ENCODE peak calls at places on chromosome 6, in seven cellular contexts. One of them, this sample, is unnamed.

GRCh38 chr6:143107440-143107839 is 46.8 kb downstream of the AIG1 start:
- DNase-seq in T follicular helper cell: no peak
- DNase-seq in choroid plexus epithelial cell: no peak
- DNase-seq in lower lobe of right lung: no peak
- DNase-seq in stimulated activated CD8-positive, alpha-beta memory T cell treated with anti-CD3 and anti-CD28 coated beads, Interleukin-7, amount 100 ng/mL, for 1 hour: no peak
- DNase-seq in GM03348: no peak
- DNase-seq in GM13977: no peak
- DNase-seq in this sample: no peak

GRCh38 chr6:114167583-114168576 is 174.9 kb downstream of the HS3ST5 start:
- DNase-seq in choroid plexus epithelial cell: no peak
- DNase-seq in stimulated activated CD8-positive, alpha-beta memory T cell treated with anti-CD3 and anti-CD28 coated beads, Interleukin-7, amount 100 ng/mL, for 1 hour: no peak
- DNase-seq in lower lobe of right lung: no peak
- DNase-seq in GM03348: no peak
- DNase-seq in GM13977: no peak
- DNase-seq in T follicular helper cell: no peak
- DNase-seq in this sample: no peak

GRCh38 chr6:153083869-153084268 is 47.2 kb downstream of the RGS17 start:
- DNase-seq in GM03348: no peak
- DNase-seq in lower lobe of right lung: no peak
- DNase-seq in GM13977: no peak
- DNase-seq in stimulated activated CD8-positive, alpha-beta memory T cell treated with anti-CD3 and anti-CD28 coated beads, Interleukin-7, amount 100 ng/mL, for 1 hour: no peak
- DNase-seq in choroid plexus epithelial cell: no peak
- DNase-seq in T follicular helper cell: no peak
- DNase-seq in this sample: no peak

GRCh38 chr6:166745801-166746668 is 119.0 kb upstream of the RPS6KA2 start:
- DNase-seq in T follicular helper cell: no peak
- DNase-seq in GM13977: no peak
- DNase-seq in choroid plexus epithelial cell: no peak
- DNase-seq in stimulated activated CD8-positive, alpha-beta memory T cell treated with anti-CD3 and anti-CD28 coated beads, Interleukin-7, amount 100 ng/mL, for 1 hour: no peak
- DNase-seq in GM03348: no peak
- DNase-seq in lower lobe of right lung: no peak
- DNase-seq in this sample: no peak

GRCh38 chr6:75531174-75531573 is 37.6 kb upstream of the FILIP1 start:
- DNase-seq in T follicular helper cell: no peak
- DNase-seq in choroid plexus epithelial cell: no peak
- DNase-seq in stimulated activated CD8-positive, alpha-beta memory T cell treated with anti-CD3 and anti-CD28 coated beads, Interleukin-7, amount 100 ng/mL, for 1 hour: no peak
- DNase-seq in GM03348: no peak
- DNase-seq in lower lobe of right lung: no peak
- DNase-seq in GM13977: no peak
- DNase-seq in this sample: no peak

GRCh38 chr6:153947817-153948447 is 91.1 kb upstream of the OPRM1 start:
- DNase-seq in GM13977: peak
- DNase-seq in GM03348: no peak
- DNase-seq in stimulated activated CD8-positive, alpha-beta memory T cell treated with anti-CD3 and anti-CD28 coated beads, Interleukin-7, amount 100 ng/mL, for 1 hour: no peak
- DNase-seq in choroid plexus epithelial cell: peak
- DNase-seq in T follicular helper cell: no peak
- DNase-seq in lower lobe of right lung: no peak
- DNase-seq in this sample: peak

GRCh38 chr6:138577151-138577915 is 78.0 kb upstream of the NHSL1 start:
- DNase-seq in lower lobe of right lung: no peak
- DNase-seq in T follicular helper cell: no peak
- DNase-seq in GM03348: no peak
- DNase-seq in choroid plexus epithelial cell: no peak
- DNase-seq in stimulated activated CD8-positive, alpha-beta memory T cell treated with anti-CD3 and anti-CD28 coated beads, Interleukin-7, amount 100 ng/mL, for 1 hour: no peak
- DNase-seq in GM13977: peak
- DNase-seq in this sample: no peak

GRCh38 chr6:6699741-6700367 is 111.3 kb downstream of the LY86 start:
- DNase-seq in GM13977: no peak
- DNase-seq in GM03348: peak
- DNase-seq in stimulated activated CD8-positive, alpha-beta memory T cell treated with anti-CD3 and anti-CD28 coated beads, Interleukin-7, amount 100 ng/mL, for 1 hour: no peak
- DNase-seq in choroid plexus epithelial cell: peak
- DNase-seq in lower lobe of right lung: peak
- DNase-seq in T follicular helper cell: no peak
- DNase-seq in this sample: peak

GRCh38 chr6:9484091-9484490 is 930.8 kb downstream of the TFAP2A start:
- DNase-seq in T follicular helper cell: no peak
- DNase-seq in choroid plexus epithelial cell: no peak
- DNase-seq in lower lobe of right lung: no peak
- DNase-seq in GM03348: peak
- DNase-seq in stimulated activated CD8-positive, alpha-beta memory T cell treated with anti-CD3 and anti-CD28 coated beads, Interleukin-7, amount 100 ng/mL, for 1 hour: no peak
- DNase-seq in GM13977: no peak
- DNase-seq in this sample: no peak

GRCh38 chr6:110233769-110234374 is 53.6 kb downstream of the CDC40 start:
- DNase-seq in stimulated activated CD8-positive, alpha-beta memory T cell treated with anti-CD3 and anti-CD28 coated beads, Interleukin-7, amount 100 ng/mL, for 1 hour: no peak
- DNase-seq in lower lobe of right lung: no peak
- DNase-seq in choroid plexus epithelial cell: peak
- DNase-seq in T follicular helper cell: no peak
- DNase-seq in GM03348: peak
- DNase-seq in GM13977: peak
- DNase-seq in this sample: no peak

GRCh38 chr6:15914553-15914952 is 214.3 kb upstream of the MYLIP start:
- DNase-seq in GM13977: no peak
- DNase-seq in lower lobe of right lung: no peak
- DNase-seq in T follicular helper cell: no peak
- DNase-seq in stimulated activated CD8-positive, alpha-beta memory T cell treated with anti-CD3 and anti-CD28 coated beads, Interleukin-7, amount 100 ng/mL, for 1 hour: no peak
- DNase-seq in GM03348: no peak
- DNase-seq in choroid plexus epithelial cell: no peak
- DNase-seq in this sample: no peak

GRCh38 chr6:127385668-127386385 is 42.4 kb upstream of the ECHDC1 start:
- DNase-seq in GM13977: no peak
- DNase-seq in T follicular helper cell: no peak
- DNase-seq in choroid plexus epithelial cell: peak
- DNase-seq in GM03348: no peak
- DNase-seq in lower lobe of right lung: no peak
- DNase-seq in stimulated activated CD8-positive, alpha-beta memory T cell treated with anti-CD3 and anti-CD28 coated beads, Interleukin-7, amount 100 ng/mL, for 1 hour: no peak
- DNase-seq in this sample: no peak

GRCh38 chr6:52286798-52287432 is 2.4 kb upstream of the MCM3 start:
- DNase-seq in T follicular helper cell: peak
- DNase-seq in GM03348: peak
- DNase-seq in choroid plexus epithelial cell: peak
- DNase-seq in stimulated activated CD8-positive, alpha-beta memory T cell treated with anti-CD3 and anti-CD28 coated beads, Interleukin-7, amount 100 ng/mL, for 1 hour: no peak
- DNase-seq in lower lobe of right lung: peak
- DNase-seq in GM13977: peak
- DNase-seq in this sample: peak

GRCh38 chr6:78917788-78918187 is 50.4 kb downstream of the IRAK1BP1 start:
- DNase-seq in lower lobe of right lung: no peak
- DNase-seq in GM03348: no peak
- DNase-seq in T follicular helper cell: no peak
- DNase-seq in choroid plexus epithelial cell: no peak
- DNase-seq in stimulated activated CD8-positive, alpha-beta memory T cell treated with anti-CD3 and anti-CD28 coated beads, Interleukin-7, amount 100 ng/mL, for 1 hour: no peak
- DNase-seq in GM13977: no peak
- DNase-seq in this sample: no peak

GRCh38 chr6:144415014-144415413 is 129.9 kb downstream of the UTRN start:
- DNase-seq in GM13977: no peak
- DNase-seq in T follicular helper cell: no peak
- DNase-seq in choroid plexus epithelial cell: peak
- DNase-seq in lower lobe of right lung: no peak
- DNase-seq in GM03348: peak
- DNase-seq in stimulated activated CD8-positive, alpha-beta memory T cell treated with anti-CD3 and anti-CD28 coated beads, Interleukin-7, amount 100 ng/mL, for 1 hour: no peak
- DNase-seq in this sample: no peak

GRCh38 chr6:30152019-30152673 is 8.9 kb downstream of the TRIM10 start:
- DNase-seq in choroid plexus epithelial cell: no peak
- DNase-seq in GM13977: no peak
- DNase-seq in stimulated activated CD8-positive, alpha-beta memory T cell treated with anti-CD3 and anti-CD28 coated beads, Interleukin-7, amount 100 ng/mL, for 1 hour: no peak
- DNase-seq in GM03348: no peak
- DNase-seq in T follicular helper cell: no peak
- DNase-seq in lower lobe of right lung: no peak
- DNase-seq in this sample: no peak

GRCh38 chr6:166903027-166903426 is 53.3 kb downstream of the RNASET2 start:
- DNase-seq in GM13977: no peak
- DNase-seq in T follicular helper cell: no peak
- DNase-seq in lower lobe of right lung: no peak
- DNase-seq in GM03348: no peak
- DNase-seq in choroid plexus epithelial cell: peak
- DNase-seq in stimulated activated CD8-positive, alpha-beta memory T cell treated with anti-CD3 and anti-CD28 coated beads, Interleukin-7, amount 100 ng/mL, for 1 hour: no peak
- DNase-seq in this sample: no peak

GRCh38 chr6:143260857-143261256 is 189.6 kb downstream of the ADAT2 start:
- DNase-seq in stimulated activated CD8-positive, alpha-beta memory T cell treated with anti-CD3 and anti-CD28 coated beads, Interleukin-7, amount 100 ng/mL, for 1 hour: no peak
- DNase-seq in T follicular helper cell: no peak
- DNase-seq in lower lobe of right lung: no peak
- DNase-seq in GM13977: no peak
- DNase-seq in choroid plexus epithelial cell: peak
- DNase-seq in GM03348: peak
- DNase-seq in this sample: no peak

GRCh38 chr6:118168421-118168820 is 261.4 kb downstream of the SLC35F1 start:
- DNase-seq in stimulated activated CD8-positive, alpha-beta memory T cell treated with anti-CD3 and anti-CD28 coated beads, Interleukin-7, amount 100 ng/mL, for 1 hour: no peak
- DNase-seq in T follicular helper cell: no peak
- DNase-seq in lower lobe of right lung: no peak
- DNase-seq in choroid plexus epithelial cell: no peak
- DNase-seq in GM03348: no peak
- DNase-seq in GM13977: no peak
- DNase-seq in this sample: no peak

GRCh38 chr6:21409231-21409630 is 184.3 kb upstream of the SOX4 start:
- DNase-seq in GM13977: no peak
- DNase-seq in lower lobe of right lung: no peak
- DNase-seq in T follicular helper cell: no peak
- DNase-seq in stimulated activated CD8-positive, alpha-beta memory T cell treated with anti-CD3 and anti-CD28 coated beads, Interleukin-7, amount 100 ng/mL, for 1 hour: no peak
- DNase-seq in GM03348: no peak
- DNase-seq in choroid plexus epithelial cell: no peak
- DNase-seq in this sample: no peak

GRCh38 chr6:291148-291696 is 1.1 kb upstream of the DUSP22 start:
- DNase-seq in choroid plexus epithelial cell: peak
- DNase-seq in GM13977: peak
- DNase-seq in lower lobe of right lung: no peak
- DNase-seq in T follicular helper cell: no peak
- DNase-seq in GM03348: peak
- DNase-seq in stimulated activated CD8-positive, alpha-beta memory T cell treated with anti-CD3 and anti-CD28 coated beads, Interleukin-7, amount 100 ng/mL, for 1 hour: no peak
- DNase-seq in this sample: no peak

GRCh38 chr6:43949451-43950110 is 177.7 kb downstream of the MRPL14 start:
- DNase-seq in choroid plexus epithelial cell: no peak
- DNase-seq in stimulated activated CD8-positive, alpha-beta memory T cell treated with anti-CD3 and anti-CD28 coated beads, Interleukin-7, amount 100 ng/mL, for 1 hour: no peak
- DNase-seq in GM13977: no peak
- DNase-seq in lower lobe of right lung: no peak
- DNase-seq in GM03348: peak
- DNase-seq in T follicular helper cell: no peak
- DNase-seq in this sample: no peak

GRCh38 chr6:110537208-110538123 is 61.1 kb upstream of the SLC22A16 start:
- DNase-seq in choroid plexus epithelial cell: peak
- DNase-seq in T follicular helper cell: no peak
- DNase-seq in GM03348: peak
- DNase-seq in lower lobe of right lung: no peak
- DNase-seq in GM13977: peak
- DNase-seq in stimulated activated CD8-positive, alpha-beta memory T cell treated with anti-CD3 and anti-CD28 coated beads, Interleukin-7, amount 100 ng/mL, for 1 hour: no peak
- DNase-seq in this sample: peak

GRCh38 chr6:105900120-105900937 is 185.8 kb upstream of the PRDM1 start:
- DNase-seq in GM03348: peak
- DNase-seq in choroid plexus epithelial cell: peak
- DNase-seq in stimulated activated CD8-positive, alpha-beta memory T cell treated with anti-CD3 and anti-CD28 coated beads, Interleukin-7, amount 100 ng/mL, for 1 hour: no peak
- DNase-seq in GM13977: no peak
- DNase-seq in lower lobe of right lung: no peak
- DNase-seq in T follicular helper cell: no peak
- DNase-seq in this sample: no peak

GRCh38 chr6:70651326-70651905 is 16.3 kb upstream of the SMAP1 start:
- DNase-seq in lower lobe of right lung: no peak
- DNase-seq in GM03348: no peak
- DNase-seq in stimulated activated CD8-positive, alpha-beta memory T cell treated with anti-CD3 and anti-CD28 coated beads, Interleukin-7, amount 100 ng/mL, for 1 hour: no peak
- DNase-seq in T follicular helper cell: peak
- DNase-seq in choroid plexus epithelial cell: no peak
- DNase-seq in GM13977: no peak
- DNase-seq in this sample: no peak

GRCh38 chr6:169161572-169162167 is 92.0 kb downstream of the THBS2 start:
- DNase-seq in GM03348: no peak
- DNase-seq in T follicular helper cell: no peak
- DNase-seq in GM13977: peak
- DNase-seq in lower lobe of right lung: no peak
- DNase-seq in choroid plexus epithelial cell: no peak
- DNase-seq in stimulated activated CD8-positive, alpha-beta memory T cell treated with anti-CD3 and anti-CD28 coated beads, Interleukin-7, amount 100 ng/mL, for 1 hour: no peak
- DNase-seq in this sample: no peak

GRCh38 chr6:132289761-132290160 is 111.5 kb downstream of the MOXD1 start:
- DNase-seq in T follicular helper cell: no peak
- DNase-seq in GM03348: no peak
- DNase-seq in choroid plexus epithelial cell: no peak
- DNase-seq in GM13977: no peak
- DNase-seq in stimulated activated CD8-positive, alpha-beta memory T cell treated with anti-CD3 and anti-CD28 coated beads, Interleukin-7, amount 100 ng/mL, for 1 hour: no peak
- DNase-seq in lower lobe of right lung: no peak
- DNase-seq in this sample: no peak

GRCh38 chr6:158002951-158003853 is 21.5 kb downstream of the SYNJ2 start:
- DNase-seq in stimulated activated CD8-positive, alpha-beta memory T cell treated with anti-CD3 and anti-CD28 coated beads, Interleukin-7, amount 100 ng/mL, for 1 hour: no peak
- DNase-seq in GM03348: peak
- DNase-seq in choroid plexus epithelial cell: peak
- DNase-seq in GM13977: no peak
- DNase-seq in lower lobe of right lung: peak
- DNase-seq in T follicular helper cell: no peak
- DNase-seq in this sample: peak

GRCh38 chr6:157755032-157755751 is 67.9 kb upstream of the SNX9 start:
- DNase-seq in GM03348: no peak
- DNase-seq in choroid plexus epithelial cell: peak
- DNase-seq in T follicular helper cell: no peak
- DNase-seq in lower lobe of right lung: no peak
- DNase-seq in stimulated activated CD8-positive, alpha-beta memory T cell treated with anti-CD3 and anti-CD28 coated beads, Interleukin-7, amount 100 ng/mL, for 1 hour: no peak
- DNase-seq in GM13977: no peak
- DNase-seq in this sample: no peak

GRCh38 chr6:143657809-143658208 is 20.0 kb upstream of the PHACTR2 start:
- DNase-seq in T follicular helper cell: no peak
- DNase-seq in lower lobe of right lung: no peak
- DNase-seq in stimulated activated CD8-positive, alpha-beta memory T cell treated with anti-CD3 and anti-CD28 coated beads, Interleukin-7, amount 100 ng/mL, for 1 hour: no peak
- DNase-seq in GM13977: no peak
- DNase-seq in GM03348: no peak
- DNase-seq in choroid plexus epithelial cell: no peak
- DNase-seq in this sample: no peak

GRCh38 chr6:168892031-168892430 is 361.6 kb downstream of the THBS2 start:
- DNase-seq in lower lobe of right lung: no peak
- DNase-seq in choroid plexus epithelial cell: no peak
- DNase-seq in stimulated activated CD8-positive, alpha-beta memory T cell treated with anti-CD3 and anti-CD28 coated beads, Interleukin-7, amount 100 ng/mL, for 1 hour: no peak
- DNase-seq in T follicular helper cell: no peak
- DNase-seq in GM03348: no peak
- DNase-seq in GM13977: no peak
- DNase-seq in this sample: no peak

GRCh38 chr6:163459536-163459935 is 45.0 kb downstream of the QKI start:
- DNase-seq in choroid plexus epithelial cell: peak
- DNase-seq in stimulated activated CD8-positive, alpha-beta memory T cell treated with anti-CD3 and anti-CD28 coated beads, Interleukin-7, amount 100 ng/mL, for 1 hour: no peak
- DNase-seq in T follicular helper cell: no peak
- DNase-seq in lower lobe of right lung: no peak
- DNase-seq in GM13977: no peak
- DNase-seq in GM03348: no peak
- DNase-seq in this sample: no peak

GRCh38 chr6:92623441-92623840 is 795.9 kb downstream of the EPHA7 start:
- DNase-seq in GM03348: no peak
- DNase-seq in choroid plexus epithelial cell: no peak
- DNase-seq in GM13977: no peak
- DNase-seq in T follicular helper cell: no peak
- DNase-seq in stimulated activated CD8-positive, alpha-beta memory T cell treated with anti-CD3 and anti-CD28 coated beads, Interleukin-7, amount 100 ng/mL, for 1 hour: no peak
- DNase-seq in lower lobe of right lung: no peak
- DNase-seq in this sample: no peak

GRCh38 chr6:164039954-164040375 is 625.4 kb downstream of the QKI start:
- DNase-seq in choroid plexus epithelial cell: peak
- DNase-seq in lower lobe of right lung: peak
- DNase-seq in GM13977: no peak
- DNase-seq in stimulated activated CD8-positive, alpha-beta memory T cell treated with anti-CD3 and anti-CD28 coated beads, Interleukin-7, amount 100 ng/mL, for 1 hour: peak
- DNase-seq in T follicular helper cell: peak
- DNase-seq in GM03348: no peak
- DNase-seq in this sample: no peak

GRCh38 chr6:52552278-52552643 is 24.6 kb downstream of the TRAM2 start:
- DNase-seq in lower lobe of right lung: no peak
- DNase-seq in GM03348: no peak
- DNase-seq in GM13977: peak
- DNase-seq in stimulated activated CD8-positive, alpha-beta memory T cell treated with anti-CD3 and anti-CD28 coated beads, Interleukin-7, amount 100 ng/mL, for 1 hour: no peak
- DNase-seq in T follicular helper cell: no peak
- DNase-seq in choroid plexus epithelial cell: no peak
- DNase-seq in this sample: no peak

GRCh38 chr6:122610690-122611455 is 668 bp downstream of the PKIB start:
- DNase-seq in GM13977: peak
- DNase-seq in choroid plexus epithelial cell: peak
- DNase-seq in T follicular helper cell: no peak
- DNase-seq in GM03348: peak
- DNase-seq in lower lobe of right lung: peak
- DNase-seq in stimulated activated CD8-positive, alpha-beta memory T cell treated with anti-CD3 and anti-CD28 coated beads, Interleukin-7, amount 100 ng/mL, for 1 hour: no peak
- DNase-seq in this sample: peak

GRCh38 chr6:139376604-139377218 is 2.3 kb upstream of the CITED2 start:
- DNase-seq in choroid plexus epithelial cell: peak
- DNase-seq in T follicular helper cell: no peak
- DNase-seq in GM03348: peak
- DNase-seq in stimulated activated CD8-positive, alpha-beta memory T cell treated with anti-CD3 and anti-CD28 coated beads, Interleukin-7, amount 100 ng/mL, for 1 hour: no peak
- DNase-seq in lower lobe of right lung: no peak
- DNase-seq in GM13977: no peak
- DNase-seq in this sample: peak